ENCODE peak calls at places on chromosomes 1 and 21, in six cellular contexts. O is DND-41, N is amniotic stem cell, H is bronchial epithelial cell, P is GOT3, C is SK-MEL-5. M is an unnamed sample.

GRCh38 chr1:157776971-157777386 is at the start of gene FCRL2:
- DNase-seq in N (no peak), C (no peak), P (no peak), O (no peak), H (no peak), M (no peak)

GRCh38 chr1:64936958-64937357 is 29.4 kb downstream of the JAK1 start:
- DNase-seq in N (no peak), O (no peak), C (no peak), H (no peak), P (no peak), M (no peak)

GRCh38 chr1:109395602-109396512 is 1.9 kb downstream of the SORT1 start:
- DNase-seq in H (no peak), N (no peak), P (no peak), C (peak; percentile 16), O (no peak), M (no peak)

GRCh38 chr1:165235158-165235776 is 121.2 kb downstream of the LMX1A start:
- DNase-seq in O (no peak), H (no peak), N (no peak), P (no peak), C (no peak), M (no peak)

GRCh38 chr1:76294470-76295194 is 220.1 kb downstream of the ST6GALNAC3 start:
- DNase-seq in P (no peak), H (no peak), N (no peak), C (peak; percentile 60), O (no peak), M (peak; percentile 33)

GRCh38 chr1:169163059-169163458 is 56.6 kb downstream of the ATP1B1 start:
- DNase-seq in N (no peak), P (no peak), C (peak; percentile 74), H (peak; percentile 78), O (no peak), M (no peak)

GRCh38 chr1:8239306-8240023 is 78.4 kb upstream of the SLC45A1 start:
- DNase-seq in H (no peak), C (no peak), O (no peak), P (no peak), N (no peak), M (no peak)

GRCh38 chr1:65422241-65423203 is 2.1 kb downstream of the LEPR start:
- DNase-seq in P (no peak), N (no peak), H (peak; percentile 51), O (no peak), C (no peak), M (no peak)

GRCh38 chr1:12275370-12275769 is 45.5 kb downstream of the VPS13D start:
- DNase-seq in H (no peak), O (peak; percentile 49), P (no peak), N (no peak), C (peak; percentile 31), M (no peak)

GRCh38 chr1:30449428-30450147 is 273.8 kb downstream of the MATN1 start:
- DNase-seq in N (no peak), P (no peak), C (no peak), O (no peak), H (no peak), M (no peak)

GRCh38 chr21:46199436-46200373 is 15.4 kb upstream of the SPATC1L start:
- DNase-seq in N (no peak), O (no peak), C (no peak), H (no peak), P (no peak), M (no peak)

GRCh38 chr1:218348628-218349185 is 3.6 kb downstream of the TGFB2 start:
- DNase-seq in P (no peak), N (no peak), H (peak; percentile 25), C (no peak), O (no peak), M (no peak)

GRCh38 chr21:42850866-42851391 is 28.4 kb downstream of the WDR4 start:
- DNase-seq in O (peak; percentile 42), N (no peak), P (no peak), H (no peak), C (peak; percentile 46), M (peak; percentile 32)

GRCh38 chr1:39688706-39689105 is 2.5 kb downstream of the HPCAL4 start:
- DNase-seq in N (no peak), C (no peak), H (peak; percentile 80), O (no peak), P (no peak), M (no peak)

GRCh38 chr1:245046764-245047163 is 108.0 kb upstream of the KIF26B start:
- DNase-seq in P (no peak), C (no peak), N (no peak), O (no peak), H (no peak), M (no peak)

M was measured in Jurkat, Clone E6-1.